ENCODE peak calls at places on chromosomes 5 and 9, in four cellular contexts. One of them, this sample, is unnamed.

GRCh38 chr9:131723632-131724031 is 16.2 kb downstream of the RAPGEF1 start:
- DNase-seq in PC-3: no peak
- DNase-seq in endothelial cell of umbilical vein: no peak
- DNase-seq in GM23338: no peak
- DNase-seq in this sample: no peak

GRCh38 chr9:77384406-77384805 is 207.1 kb downstream of the VPS13A start:
- DNase-seq in PC-3: peak; percentile 52
- DNase-seq in endothelial cell of umbilical vein: peak; percentile 5
- DNase-seq in GM23338: no peak
- DNase-seq in this sample: no peak

GRCh38 chr5:143913008-143913752 is 101.2 kb downstream of the HMHB1 start:
- DNase-seq in PC-3: peak; percentile 94
- DNase-seq in endothelial cell of umbilical vein: peak; percentile 46
- DNase-seq in GM23338: no peak
- DNase-seq in this sample: no peak

GRCh38 chr9:16637218-16637617 is 233.3 kb downstream of the BNC2 start:
- DNase-seq in PC-3: no peak
- DNase-seq in endothelial cell of umbilical vein: no peak
- DNase-seq in GM23338: no peak
- DNase-seq in this sample: no peak

GRCh38 chr5:78648359-78649219 is at the start of gene LHFPL2:
- DNase-seq in PC-3: peak; percentile 59
- DNase-seq in endothelial cell of umbilical vein: peak; percentile 77
- DNase-seq in GM23338: peak; percentile 85
- DNase-seq in this sample: peak; percentile 95

GRCh38 chr5:10736354-10736753 is 24.7 kb downstream of the DAP start:
- DNase-seq in PC-3: no peak
- DNase-seq in endothelial cell of umbilical vein: no peak
- DNase-seq in GM23338: no peak
- DNase-seq in this sample: no peak

GRCh38 chr9:134943411-134943810 is 25.7 kb upstream of the FCN1 start:
- DNase-seq in PC-3: no peak
- DNase-seq in endothelial cell of umbilical vein: no peak
- DNase-seq in GM23338: no peak
- DNase-seq in this sample: no peak

GRCh38 chr5:178069909-178070308 is 43.4 kb upstream of the N4BP3 start:
- DNase-seq in PC-3: peak; percentile 70
- DNase-seq in endothelial cell of umbilical vein: peak; percentile 41
- DNase-seq in GM23338: peak; percentile 90
- DNase-seq in this sample: peak; percentile 63

GRCh38 chr9:93451762-93452709 is 551 bp downstream of the FAM120A start:
- DNase-seq in PC-3: peak; percentile 16
- DNase-seq in endothelial cell of umbilical vein: peak; percentile 58
- DNase-seq in GM23338: peak; percentile 51
- DNase-seq in this sample: peak; percentile 81

GRCh38 chr9:88874391-88874790 is 116.9 kb upstream of the S1PR3 start:
- DNase-seq in PC-3: peak; percentile 8
- DNase-seq in endothelial cell of umbilical vein: no peak
- DNase-seq in GM23338: no peak
- DNase-seq in this sample: no peak

GRCh38 chr5:141534492-141535213 is 45.8 kb downstream of the PCDHGC5 start:
- DNase-seq in PC-3: no peak
- DNase-seq in endothelial cell of umbilical vein: no peak
- DNase-seq in GM23338: no peak
- DNase-seq in this sample: no peak

GRCh38 chr9:36166150-36166927 is 2.8 kb upstream of the CCIN start:
- DNase-seq in PC-3: peak; percentile 83
- DNase-seq in endothelial cell of umbilical vein: peak; percentile 80
- DNase-seq in GM23338: peak; percentile 87
- DNase-seq in this sample: peak; percentile 86

GRCh38 chr9:130539473-130540223 is 39.7 kb upstream of the FUBP3 start:
- DNase-seq in PC-3: peak; percentile 77
- DNase-seq in endothelial cell of umbilical vein: peak; percentile 39
- DNase-seq in GM23338: no peak
- DNase-seq in this sample: no peak

DNA sequence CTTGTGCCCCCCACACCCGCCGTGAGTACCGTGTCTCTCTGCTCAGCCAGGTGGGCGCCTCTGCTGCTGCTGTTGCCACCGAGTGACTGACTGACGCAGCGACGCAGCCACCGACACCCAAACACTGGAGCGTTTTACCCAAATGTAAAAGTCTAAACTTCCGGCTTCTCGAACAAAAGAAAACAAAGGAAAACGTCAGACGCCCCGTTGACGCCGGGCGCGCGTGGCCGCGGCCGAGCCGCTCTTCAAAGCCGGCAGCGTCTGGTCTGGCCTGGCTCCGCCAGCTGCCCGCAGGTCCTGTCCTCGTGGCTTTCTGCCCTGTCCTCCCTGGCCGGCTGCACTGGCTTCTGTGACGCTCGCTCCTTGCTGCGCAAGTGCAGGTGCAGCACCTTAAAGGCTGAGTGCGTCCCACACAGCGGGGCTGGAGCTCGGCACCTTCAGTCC is 41.4 kb upstream of the CLPTM1L start:
- DNase-seq in PC-3: peak; percentile 51
- DNase-seq in endothelial cell of umbilical vein: peak; percentile 25
- DNase-seq in GM23338: peak; percentile 80
- DNase-seq in this sample: peak; percentile 77
- TF ChIP-seq EZH2 in PC-3: no peak
- TF ChIP-seq EZH2 in endothelial cell of umbilical vein: peak; percentile 19
- TF ChIP-seq EZH2 in GM23338: no peak
- TF ChIP-seq EZH2 in this sample: peak; percentile 66

GRCh38 chr5:71573611-71574010 is 13.5 kb upstream of the MCCC2 start:
- DNase-seq in PC-3: no peak
- DNase-seq in endothelial cell of umbilical vein: no peak
- DNase-seq in GM23338: no peak
- DNase-seq in this sample: peak; percentile 7

GRCh38 chr5:71564884-71565283 is 22.3 kb upstream of the MCCC2 start:
- DNase-seq in PC-3: no peak
- DNase-seq in endothelial cell of umbilical vein: no peak
- DNase-seq in GM23338: no peak
- DNase-seq in this sample: no peak

DNA sequence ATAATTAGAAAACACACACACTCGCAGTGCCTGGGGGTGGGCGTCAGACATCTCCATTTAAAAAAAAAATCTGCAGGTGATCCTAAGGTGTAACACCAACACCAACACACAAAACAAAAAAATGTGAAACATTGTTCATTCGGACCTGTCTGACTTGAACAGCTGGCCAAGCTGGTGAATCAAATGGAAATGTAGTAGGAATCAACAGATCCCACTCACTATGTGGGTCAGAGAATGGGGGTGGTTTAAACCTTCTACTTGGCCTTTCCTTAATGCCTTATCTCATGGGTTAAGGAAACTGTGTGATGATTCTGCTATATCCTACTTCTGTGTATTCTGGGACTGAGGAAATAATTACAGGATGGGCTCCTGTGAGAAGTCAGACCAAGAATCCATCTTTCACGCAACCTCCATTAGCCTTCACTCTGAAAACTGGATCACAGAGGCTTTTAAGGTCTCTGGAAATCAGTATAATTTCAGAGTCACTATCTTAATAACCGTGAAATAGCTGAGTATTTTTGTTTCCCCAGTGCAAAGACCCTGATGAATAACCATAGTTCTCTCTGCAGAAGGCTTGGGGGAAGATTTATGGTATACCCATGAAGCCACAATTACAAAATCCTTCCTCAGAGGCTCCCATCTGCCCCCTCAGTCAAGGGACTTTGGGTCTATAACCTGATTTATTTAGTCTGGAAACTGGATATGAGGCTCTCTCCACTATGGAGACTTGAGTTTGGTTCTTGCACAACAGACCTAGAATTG is 17.2 kb upstream of the MCCC2 start:
- DNase-seq in PC-3: no peak
- DNase-seq in endothelial cell of umbilical vein: no peak
- DNase-seq in GM23338: no peak
- DNase-seq in this sample: no peak
- H3K27ac ChIP-seq in PC-3: no peak overlapping the region
- H3K27ac ChIP-seq in endothelial cell of umbilical vein: no peak overlapping the region
- H3K27ac ChIP-seq in GM23338: no peak overlapping the region
- H3K27ac ChIP-seq in this sample: no peak overlapping the region

GRCh38 chr9:250039-250438 is 35.4 kb downstream of the DOCK8 start:
- DNase-seq in PC-3: no peak
- DNase-seq in endothelial cell of umbilical vein: no peak
- DNase-seq in GM23338: no peak
- DNase-seq in this sample: no peak

GRCh38 chr9:249025-249424 is 34.4 kb downstream of the DOCK8 start:
- DNase-seq in PC-3: peak; percentile 44
- DNase-seq in endothelial cell of umbilical vein: no peak
- DNase-seq in GM23338: no peak
- DNase-seq in this sample: no peak

GRCh38 chr9:250625-251024 is 36.0 kb downstream of the DOCK8 start:
- DNase-seq in PC-3: no peak
- DNase-seq in endothelial cell of umbilical vein: no peak
- DNase-seq in GM23338: no peak
- DNase-seq in this sample: no peak

GRCh38 chr9:253539-253938 is 38.9 kb downstream of the DOCK8 start:
- DNase-seq in PC-3: no peak
- DNase-seq in endothelial cell of umbilical vein: no peak
- DNase-seq in GM23338: no peak
- DNase-seq in this sample: no peak

DNA sequence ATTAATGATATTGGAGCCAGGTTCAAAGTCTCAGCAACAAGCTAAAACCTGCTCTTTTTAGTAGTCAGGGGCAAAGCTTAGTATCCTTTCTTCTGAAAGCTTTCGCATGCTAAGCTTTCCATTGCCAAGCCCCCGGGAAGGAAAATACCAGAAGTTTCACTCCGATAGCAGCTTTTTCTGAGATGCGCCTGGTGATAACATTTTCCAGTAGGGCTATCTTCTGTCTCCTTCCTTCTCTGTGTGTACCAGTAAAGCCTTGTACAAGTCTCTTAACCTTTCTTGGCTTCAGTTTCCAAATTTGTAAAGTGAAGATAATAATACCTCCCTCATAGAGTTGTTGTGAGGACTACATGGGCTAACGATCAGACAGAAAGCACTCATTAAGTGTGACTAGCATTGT is 36.7 kb downstream of the DOCK8 start:
- DNase-seq in PC-3: no peak
- DNase-seq in endothelial cell of umbilical vein: no peak
- DNase-seq in GM23338: no peak
- DNase-seq in this sample: no peak
- TF ChIP-seq EZH2 in PC-3: no peak
- TF ChIP-seq EZH2 in endothelial cell of umbilical vein: no peak
- TF ChIP-seq EZH2 in GM23338: no peak
- TF ChIP-seq EZH2 in this sample: no peak

DNA sequence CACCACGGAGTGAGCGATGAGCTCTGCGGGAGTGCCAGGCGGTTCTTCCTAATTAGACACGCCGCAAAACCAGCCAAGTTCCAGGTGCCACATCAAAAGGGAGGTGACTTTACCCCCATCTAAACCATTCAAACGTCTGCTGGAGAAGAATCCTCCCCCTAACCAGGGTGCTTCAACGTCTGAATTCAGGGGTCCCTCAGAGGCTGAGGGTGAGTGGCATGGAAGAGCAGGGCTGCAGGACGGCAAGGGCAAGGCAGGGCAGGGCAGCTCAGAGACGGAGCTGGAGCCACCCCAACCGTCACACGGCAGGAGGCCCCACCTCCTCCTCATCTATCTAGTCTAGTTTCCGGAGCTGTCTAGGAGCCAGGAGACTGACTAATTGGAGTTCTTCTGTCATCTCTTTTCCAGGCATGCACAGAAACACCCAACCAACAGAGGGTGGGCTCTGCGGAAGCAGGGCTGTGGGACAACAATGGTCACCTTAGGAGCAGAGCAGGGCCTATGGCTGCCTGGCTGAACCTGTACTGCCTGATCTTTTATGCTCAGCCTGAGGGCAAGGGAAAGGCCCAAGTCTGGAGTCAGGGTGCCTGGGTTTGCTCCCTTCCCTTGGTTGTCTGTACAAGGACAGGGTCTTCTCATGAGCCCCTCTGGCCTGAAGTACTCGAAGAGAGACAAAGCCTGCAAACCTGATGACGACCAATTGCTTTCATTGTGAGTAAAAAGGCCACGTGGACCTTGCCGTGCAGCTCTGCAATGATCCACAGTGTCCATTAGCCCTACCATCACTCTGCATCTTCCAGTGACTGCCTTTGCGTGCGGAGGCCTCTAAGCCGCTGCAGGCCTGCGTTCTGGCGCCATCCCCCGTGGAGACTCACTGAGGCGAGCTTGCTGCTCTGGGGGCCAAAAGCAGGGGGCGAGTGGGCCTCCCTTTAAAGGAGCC is 81.0 kb upstream of the SLC25A51 start:
- DNase-seq in PC-3: peak; percentile 23
- DNase-seq in endothelial cell of umbilical vein: no peak
- DNase-seq in GM23338: no peak
- DNase-seq in this sample: peak; percentile 37
- H3K27ac ChIP-seq in PC-3: peak overlapping the region; percentile 25
- H3K27ac ChIP-seq in endothelial cell of umbilical vein: no peak overlapping the region
- H3K27ac ChIP-seq in GM23338: no peak overlapping the region
- H3K27ac ChIP-seq in this sample: no peak overlapping the region

DNA sequence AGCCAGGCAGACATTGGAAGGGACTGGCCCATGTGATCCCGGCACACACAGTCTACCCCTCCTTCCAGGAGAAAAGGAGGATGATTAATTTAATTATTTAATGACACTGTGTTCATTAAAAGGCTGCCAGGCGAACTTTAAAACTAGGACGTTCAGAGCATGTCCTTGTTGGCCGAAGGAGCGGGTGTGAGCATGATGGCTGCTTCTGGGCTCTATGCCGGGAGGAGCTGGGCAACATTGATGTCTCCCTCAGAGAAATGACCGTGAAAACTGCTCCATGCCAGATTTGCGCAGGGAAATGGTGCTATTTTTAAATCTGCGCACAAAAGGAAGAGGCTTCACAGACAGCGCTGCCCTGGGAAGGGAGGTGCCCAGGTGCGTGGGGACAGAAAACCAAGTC is 284.9 kb upstream of the IRX4 start:
- DNase-seq in PC-3: no peak
- DNase-seq in endothelial cell of umbilical vein: no peak
- DNase-seq in GM23338: no peak
- DNase-seq in this sample: no peak
- TF ChIP-seq EZH2 in PC-3: no peak
- TF ChIP-seq EZH2 in endothelial cell of umbilical vein: no peak
- TF ChIP-seq EZH2 in GM23338: no peak
- TF ChIP-seq EZH2 in this sample: no peak

DNA sequence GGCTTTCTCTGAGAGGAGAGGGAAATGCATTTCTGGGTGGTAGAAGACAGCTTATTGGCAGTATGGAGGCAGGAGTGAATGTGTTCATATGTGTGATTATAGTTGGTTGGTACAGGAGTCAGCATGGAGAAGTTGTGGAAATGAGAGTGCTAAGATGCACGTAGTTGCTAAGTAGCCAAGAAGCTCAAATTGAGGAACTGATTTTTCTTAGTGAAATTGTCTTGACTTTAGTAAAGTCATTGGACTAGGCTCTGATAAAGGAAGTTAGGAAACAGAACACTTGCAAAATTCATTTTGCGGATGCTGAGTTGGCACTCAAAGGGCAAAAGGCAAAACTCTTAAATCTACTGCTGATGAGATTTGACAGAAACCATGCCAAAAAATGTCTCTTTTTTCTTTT is 158.9 kb upstream of the VCAN start:
- DNase-seq in PC-3: no peak
- DNase-seq in endothelial cell of umbilical vein: no peak
- DNase-seq in GM23338: no peak
- DNase-seq in this sample: no peak
- H3K27ac ChIP-seq in PC-3: no peak overlapping the region
- H3K27ac ChIP-seq in endothelial cell of umbilical vein: no peak overlapping the region
- H3K27ac ChIP-seq in GM23338: no peak overlapping the region
- H3K27ac ChIP-seq in this sample: no peak overlapping the region